ENCODE peak calls at places on chromosomes 5 and 9, in four cellular contexts. One of them, this sample, is unnamed.
A peak's percentile ranks its signal among the peaks of the same experiment; 100 is the strongest.

GRCh38 chr9:6173914-6174313 is 41.7 kb upstream of the IL33 start:
- DNase-seq in NCI-H774: no peak
- DNase-seq in CD4-positive, CD25-positive, alpha-beta regulatory T cell: no peak
- DNase-seq in cardiac fibroblast: no peak
- DNase-seq in this sample: no peak

GRCh38 chr5:135392256-135392655 is 6.8 kb downstream of the MACROH2A1 start:
- DNase-seq in NCI-H774: no peak
- DNase-seq in cardiac fibroblast: peak; percentile 81
- DNase-seq in CD4-positive, CD25-positive, alpha-beta regulatory T cell: no peak
- DNase-seq in this sample: no peak

GRCh38 chr9:113728989-113729388 is 147.1 kb upstream of the ZNF618 start:
- DNase-seq in CD4-positive, CD25-positive, alpha-beta regulatory T cell: no peak
- DNase-seq in NCI-H774: no peak
- DNase-seq in cardiac fibroblast: no peak
- DNase-seq in this sample: no peak

GRCh38 chr5:80238078-80238477 is 17.8 kb downstream of the SERINC5 start:
- DNase-seq in cardiac fibroblast: no peak
- DNase-seq in CD4-positive, CD25-positive, alpha-beta regulatory T cell: peak; percentile 47
- DNase-seq in NCI-H774: no peak
- DNase-seq in this sample: no peak

GRCh38 chr9:124392855-124393460 is 22.3 kb downstream of the PSMB7 start:
- DNase-seq in cardiac fibroblast: peak; percentile 93
- DNase-seq in CD4-positive, CD25-positive, alpha-beta regulatory T cell: no peak
- DNase-seq in NCI-H774: peak; percentile 22
- DNase-seq in this sample: no peak

GRCh38 chr9:90860382-90860781 is 58.8 kb downstream of the SYK start:
- DNase-seq in cardiac fibroblast: no peak
- DNase-seq in CD4-positive, CD25-positive, alpha-beta regulatory T cell: no peak
- DNase-seq in NCI-H774: no peak
- DNase-seq in this sample: no peak

GRCh38 chr5:7794301-7794700 is 56.6 kb downstream of the CFAP90 start:
- DNase-seq in NCI-H774: no peak
- DNase-seq in CD4-positive, CD25-positive, alpha-beta regulatory T cell: no peak
- DNase-seq in cardiac fibroblast: no peak
- DNase-seq in this sample: no peak

GRCh38 chr5:132771559-132771998 is 5.5 kb downstream of the SEPTIN8 start:
- DNase-seq in cardiac fibroblast: peak; percentile 40
- DNase-seq in NCI-H774: no peak
- DNase-seq in CD4-positive, CD25-positive, alpha-beta regulatory T cell: no peak
- DNase-seq in this sample: no peak

GRCh38 chr9:128005938-128006337 is 25.1 kb upstream of the EEIG1 start:
- DNase-seq in cardiac fibroblast: peak; percentile 24
- DNase-seq in CD4-positive, CD25-positive, alpha-beta regulatory T cell: no peak
- DNase-seq in NCI-H774: peak; percentile 30
- DNase-seq in this sample: no peak

GRCh38 chr9:128912270-128912853 is 8.4 kb upstream of the PHYHD1 start:
- DNase-seq in cardiac fibroblast: peak; percentile 93
- DNase-seq in NCI-H774: no peak
- DNase-seq in CD4-positive, CD25-positive, alpha-beta regulatory T cell: no peak
- DNase-seq in this sample: no peak

GRCh38 chr5:172622091-172623046 is 18.7 kb upstream of the NEURL1B start:
- DNase-seq in NCI-H774: no peak
- DNase-seq in cardiac fibroblast: no peak
- DNase-seq in CD4-positive, CD25-positive, alpha-beta regulatory T cell: no peak
- DNase-seq in this sample: no peak

GRCh38 chr5:169577966-169578365 is 5.6 kb upstream of the SPDL1 start:
- DNase-seq in CD4-positive, CD25-positive, alpha-beta regulatory T cell: peak; percentile 18
- DNase-seq in cardiac fibroblast: peak; percentile 65
- DNase-seq in NCI-H774: no peak
- DNase-seq in this sample: no peak

GRCh38 chr5:16179511-16179935 is at the start of gene MARCHF11:
- DNase-seq in CD4-positive, CD25-positive, alpha-beta regulatory T cell: no peak
- DNase-seq in NCI-H774: peak; percentile 71
- DNase-seq in cardiac fibroblast: no peak
- DNase-seq in this sample: no peak

GRCh38 chr9:128554155-128554862 is 1.9 kb downstream of the SPTAN1 start:
- DNase-seq in NCI-H774: no peak
- DNase-seq in CD4-positive, CD25-positive, alpha-beta regulatory T cell: no peak
- DNase-seq in cardiac fibroblast: peak; percentile 93
- DNase-seq in this sample: no peak

GRCh38 chr5:102554728-102555127 is 55.9 kb upstream of the SLCO6A1 start:
- DNase-seq in cardiac fibroblast: peak; percentile 41
- DNase-seq in CD4-positive, CD25-positive, alpha-beta regulatory T cell: no peak
- DNase-seq in NCI-H774: no peak
- DNase-seq in this sample: no peak

GRCh38 chr5:32443145-32443540 is 1.4 kb downstream of the ZFR start:
- DNase-seq in cardiac fibroblast: peak; percentile 51
- DNase-seq in NCI-H774: no peak
- DNase-seq in CD4-positive, CD25-positive, alpha-beta regulatory T cell: peak; percentile 52
- DNase-seq in this sample: no peak

GRCh38 chr5:2126512-2126911 is 243.8 kb upstream of the IRX4 start:
- DNase-seq in CD4-positive, CD25-positive, alpha-beta regulatory T cell: no peak
- DNase-seq in cardiac fibroblast: no peak
- DNase-seq in NCI-H774: no peak
- DNase-seq in this sample: no peak

GRCh38 chr9:114275246-114275994 is 47.5 kb upstream of the ORM1 start:
- DNase-seq in NCI-H774: no peak
- DNase-seq in cardiac fibroblast: peak; percentile 28
- DNase-seq in CD4-positive, CD25-positive, alpha-beta regulatory T cell: no peak
- DNase-seq in this sample: no peak

GRCh38 chr9:113541019-113541900 is 77.7 kb downstream of the RGS3 start:
- DNase-seq in CD4-positive, CD25-positive, alpha-beta regulatory T cell: no peak
- DNase-seq in cardiac fibroblast: peak; percentile 32
- DNase-seq in NCI-H774: peak; percentile 1
- DNase-seq in this sample: no peak

GRCh38 chr5:135371738-135372232 is 27.2 kb downstream of the MACROH2A1 start:
- DNase-seq in cardiac fibroblast: peak; percentile 47
- DNase-seq in CD4-positive, CD25-positive, alpha-beta regulatory T cell: no peak
- DNase-seq in NCI-H774: no peak
- DNase-seq in this sample: no peak

GRCh38 chr9:101465330-101465915 is 29.8 kb upstream of the ALDOB start:
- DNase-seq in CD4-positive, CD25-positive, alpha-beta regulatory T cell: peak; percentile 18
- DNase-seq in NCI-H774: no peak
- DNase-seq in cardiac fibroblast: peak; percentile 84
- DNase-seq in this sample: no peak

GRCh38 chr9:129270205-129270604 is 92.1 kb upstream of the IER5L start:
- DNase-seq in cardiac fibroblast: no peak
- DNase-seq in NCI-H774: no peak
- DNase-seq in CD4-positive, CD25-positive, alpha-beta regulatory T cell: peak; percentile 89
- DNase-seq in this sample: peak; percentile 46

GRCh38 chr9:109401169-109401989 is 80.5 kb upstream of the EPB41L4B start:
- DNase-seq in cardiac fibroblast: peak; percentile 68
- DNase-seq in CD4-positive, CD25-positive, alpha-beta regulatory T cell: peak; percentile 47
- DNase-seq in NCI-H774: peak; percentile 14
- DNase-seq in this sample: no peak

GRCh38 chr5:171207256-171207866 is 101.7 kb upstream of the TLX3 start:
- DNase-seq in cardiac fibroblast: peak; percentile 75
- DNase-seq in NCI-H774: no peak
- DNase-seq in CD4-positive, CD25-positive, alpha-beta regulatory T cell: peak; percentile 37
- DNase-seq in this sample: no peak

GRCh38 chr9:37187713-37188439 is 67.5 kb downstream of the ZCCHC7 start:
- DNase-seq in NCI-H774: no peak
- DNase-seq in CD4-positive, CD25-positive, alpha-beta regulatory T cell: peak; percentile 58
- DNase-seq in cardiac fibroblast: peak; percentile 64
- DNase-seq in this sample: peak; percentile 61

GRCh38 chr9:109538346-109538745 is 40.2 kb upstream of the PTPN3 start:
- DNase-seq in NCI-H774: no peak
- DNase-seq in CD4-positive, CD25-positive, alpha-beta regulatory T cell: no peak
- DNase-seq in cardiac fibroblast: no peak
- DNase-seq in this sample: no peak

GRCh38 chr9:134346151-134346550 is 19.9 kb downstream of the RXRA start:
- DNase-seq in NCI-H774: no peak
- DNase-seq in cardiac fibroblast: no peak
- DNase-seq in CD4-positive, CD25-positive, alpha-beta regulatory T cell: no peak
- DNase-seq in this sample: no peak